ENCODE peak calls at places on chromosomes 3 and 15, in eight cellular contexts. I, S, D, Y, J, Z, A and M are unnamed samples.

GRCh38 chr15:74036271-74037170 is 42.0 kb downstream of the PML start:
- DNase-seq in I (peak), S (no peak), D (peak), Y (peak), J (no peak), Z (no peak), A (peak), M (peak)

GRCh38 chr3:76063019-76063418 is 277.7 kb upstream of the ZNF717 start:
- DNase-seq in I (peak), S (no peak), D (peak), Y (peak), J (no peak), Z (no peak), A (peak), M (no peak)

GRCh38 chr3:64229903-64230302 is 4.6 kb upstream of the PRICKLE2 start:
- DNase-seq in I (peak), S (no peak), D (no peak), Y (peak), J (no peak), Z (no peak), A (no peak), M (no peak)

GRCh38 chr3:34626699-34627098 is 828.3 kb downstream of the PDCD6IP start:
- DNase-seq in I (no peak), S (no peak), D (no peak), Y (no peak), J (no peak), Z (no peak), A (no peak), M (no peak)

GRCh38 chr3:125202197-125202596 is 10.4 kb downstream of the SLC12A8 start:
- DNase-seq in I (no peak), S (no peak), D (no peak), Y (peak), J (no peak), Z (no peak), A (no peak), M (no peak)

GRCh38 chr3:122074621-122075265 is 19.6 kb downstream of the CD86 start:
- DNase-seq in I (no peak), S (no peak), D (no peak), Y (no peak), J (no peak), Z (no peak), A (no peak), M (no peak)

GRCh38 chr15:95734422-95735316 is 595.8 kb upstream of the NR2F2 start:
- DNase-seq in I (no peak), S (no peak), D (no peak), Y (peak), J (no peak), Z (no peak), A (no peak), M (no peak)

GRCh38 chr3:177357352-177358084 is 160.2 kb upstream of the TBL1XR1 start:
- DNase-seq in I (peak), S (no peak), D (peak), Y (peak), J (peak), Z (no peak), A (peak), M (peak)

GRCh38 chr3:99620077-99620476 is 18.3 kb upstream of the COL8A1 start:
- DNase-seq in I (no peak), S (no peak), D (no peak), Y (no peak), J (no peak), Z (no peak), A (no peak), M (no peak)

GRCh38 chr15:70099167-70099965 is 1.6 kb upstream of the TLE3 start:
- DNase-seq in I (peak), S (peak), D (peak), Y (peak), J (peak), Z (peak), A (peak), M (peak)

GRCh38 chr3:100665230-100665629 is 44.1 kb upstream of the TFG start:
- DNase-seq in I (no peak), S (no peak), D (no peak), Y (no peak), J (no peak), Z (no peak), A (no peak), M (no peak)

GRCh38 chr3:39127296-39127906 is 19.9 kb downstream of the TTC21A start:
- DNase-seq in I (no peak), S (peak), D (peak), Y (no peak), J (no peak), Z (no peak), A (no peak), M (no peak)

GRCh38 chr3:105613120-105613519 is 246.4 kb downstream of the ALCAM start:
- DNase-seq in I (peak), S (no peak), D (peak), Y (no peak), J (no peak), Z (no peak), A (no peak), M (no peak)

GRCh38 chr15:74210729-74211128 is 8.1 kb upstream of the STRA6 start:
- DNase-seq in I (no peak), S (no peak), D (no peak), Y (no peak), J (no peak), Z (no peak), A (no peak), M (no peak)

GRCh38 chr15:92438471-92438870 is 44.8 kb downstream of the ST8SIA2 start:
- DNase-seq in I (no peak), S (no peak), D (peak), Y (no peak), J (no peak), Z (no peak), A (no peak), M (no peak)

GRCh38 chr15:69623521-69624513 is 171.2 kb downstream of the RPLP1 start:
- DNase-seq in I (no peak), S (no peak), D (peak), Y (no peak), J (no peak), Z (no peak), A (no peak), M (no peak)

GRCh38 chr3:40200754-40201316 is 108.7 kb upstream of the EIF1B start:
- DNase-seq in I (no peak), S (no peak), D (no peak), Y (no peak), J (no peak), Z (no peak), A (no peak), M (no peak)

GRCh38 chr15:91122296-91122695 is 22.2 kb downstream of the SV2B start:
- DNase-seq in I (no peak), S (no peak), D (peak), Y (no peak), J (no peak), Z (no peak), A (no peak), M (no peak)

GRCh38 chr3:39171860-39172259 is 18.5 kb upstream of the CSRNP1 start:
- DNase-seq in I (no peak), S (no peak), D (no peak), Y (no peak), J (no peak), Z (no peak), A (no peak), M (no peak)

GRCh38 chr3:43390255-43390588 is 103.9 kb downstream of the SNRK start:
- DNase-seq in I (no peak), S (peak), D (no peak), Y (no peak), J (no peak), Z (no peak), A (no peak), M (no peak)

GRCh38 chr3:74537164-74537563 is 77.3 kb downstream of the CNTN3 start:
- DNase-seq in I (peak), S (no peak), D (no peak), Y (peak), J (no peak), Z (no peak), A (peak), M (peak)